ENCODE peak calls at places on chromosomes 6 and 20, in eight cellular contexts. S is stimulated activated CD8-positive, alpha-beta memory T cell treated with anti-CD3 and anti-CD28 coated beads, Interleukin-12 subunit alpha, Interleukin-12 subunit beta, amount 100 ng/mL, for 1 hour; J is non-pigmented ciliary epithelial cell; C is A172; Z is T-helper 9 cell; G is SHP77; A is mucosa of descending colon; P is fibroblast of the conjunctiva. R is an unnamed sample.

GRCh38 chr6:47034919-47035318 is 7.2 kb downstream of the ADGRF1 start:
- DNase-seq in J (peak; percentile 95), C (peak; percentile 84), A (no peak), S (no peak), P (peak; percentile 85), G (peak; percentile 91), Z (no peak), R (peak; percentile 26)

GRCh38 chr6:90083891-90084290 is 189.6 kb downstream of the GJA10 start:
- DNase-seq in S (no peak), C (no peak), G (no peak), P (no peak), Z (no peak), A (peak; percentile 18), J (no peak), R (no peak)

GRCh38 chr6:26484161-26484560 is 15.9 kb upstream of the BTN1A1 start:
- DNase-seq in C (no peak), G (no peak), J (no peak), S (no peak), Z (no peak), A (no peak), P (no peak), R (no peak)

GRCh38 chr6:44054635-44055559 is 72.4 kb downstream of the MRPL14 start:
- DNase-seq in G (no peak), Z (no peak), A (no peak), J (no peak), C (peak; percentile 64), P (no peak), S (no peak), R (no peak)

GRCh38 chr20:49892260-49893216 is 22.8 kb downstream of the SPATA2 start:
- DNase-seq in Z (no peak), G (no peak), A (no peak), J (no peak), C (no peak), P (no peak), S (no peak), R (peak; percentile 78)

GRCh38 chr6:55176958-55177357 is 2.6 kb downstream of the HCRTR2 start:
- DNase-seq in A (no peak), G (no peak), S (no peak), J (peak; percentile 4), Z (no peak), P (no peak), C (peak; percentile 4), R (no peak)

GRCh38 chr20:25306991-25307903 is 59.4 kb downstream of the PYGB start:
- DNase-seq in J (no peak), C (no peak), S (no peak), P (no peak), A (no peak), G (no peak), Z (no peak), R (peak; percentile 54)

GRCh38 chr6:163745566-163746400 is 331.3 kb downstream of the QKI start:
- DNase-seq in G (no peak), S (no peak), P (peak; percentile 48), Z (no peak), A (no peak), C (peak; percentile 89), J (peak; percentile 81), R (no peak)

GRCh38 chr20:5480824-5481600 is 164.3 kb upstream of the PROKR2 start:
- DNase-seq in A (peak; percentile 46), C (no peak), P (no peak), Z (no peak), J (no peak), S (no peak), G (peak; percentile 98), R (no peak)

GRCh38 chr6:125507987-125508655 is 206.4 kb upstream of the HDDC2 start:
- DNase-seq in S (no peak), J (no peak), A (peak; percentile 43), G (peak; percentile 80), C (peak; percentile 16), Z (no peak), P (no peak), R (peak; percentile 33)

GRCh38 chr6:36757206-36757605 is 59.6 kb downstream of the RAB44 start:
- DNase-seq in S (no peak), P (no peak), C (no peak), G (no peak), Z (peak; percentile 26), A (peak; percentile 60), J (no peak), R (no peak)

GRCh38 chr6:161226005-161226964 is 47.6 kb downstream of the AGPAT4 start:
- DNase-seq in J (no peak), S (peak; percentile 13), C (no peak), Z (no peak), G (no peak), P (no peak), A (no peak), R (no peak)

GRCh38 chr6:29014729-29015608 is 9.9 kb upstream of the ZNF311 start:
- DNase-seq in P (no peak), G (no peak), C (no peak), S (no peak), Z (no peak), J (no peak), A (no peak), R (no peak)

GRCh38 chr20:36629719-36630340 is 16.2 kb downstream of the SLA2 start:
- DNase-seq in P (no peak), G (no peak), A (peak; percentile 32), C (no peak), Z (no peak), J (no peak), S (no peak), R (no peak)

GRCh38 chr6:331622-332521 is 39.6 kb downstream of the DUSP22 start:
- DNase-seq in Z (no peak), A (no peak), G (no peak), P (no peak), C (no peak), S (no peak), J (no peak), R (no peak)

GRCh38 chr20:62987114-62987513 is 19.6 kb downstream of the BHLHE23 start:
- DNase-seq in G (no peak), S (no peak), Z (no peak), P (no peak), C (no peak), J (no peak), A (no peak), R (no peak)

GRCh38 chr6:18362058-18362561 is 25.0 kb upstream of the RNF144B start:
- DNase-seq in C (no peak), S (no peak), P (peak; percentile 85), Z (no peak), J (peak; percentile 96), G (no peak), A (no peak), R (no peak)

GRCh38 chr6:67475700-67476099 is 1159.4 kb upstream of the ADGRB3 start:
- DNase-seq in C (no peak), G (no peak), J (no peak), P (no peak), S (no peak), A (no peak), Z (no peak), R (no peak)

GRCh38 chr20:41150664-41151063 is 13.3 kb downstream of the PLCG1 start:
- DNase-seq in G (no peak), A (no peak), J (no peak), S (no peak), Z (no peak), C (no peak), P (no peak), R (no peak)

GRCh38 chr20:39676857-39677351 is 714.8 kb downstream of the DHX35 start:
- DNase-seq in P (no peak), J (no peak), C (no peak), G (no peak), A (peak; percentile 61), S (no peak), Z (no peak), R (no peak)

R was measured in heart left ventricle.